ENCODE peak calls at places on chromosomes 11 and 22, in four cellular contexts. R is K562, A is HepG2, Z is GM12878. S is an unnamed sample.

GRCh38 chr11:107018902-107019493 is 722 bp upstream of the GUCY1A2 start:
- DNase-seq in Z (no peak), A (peak; percentile 20), R (peak; percentile 7), S (peak; percentile 87)

GRCh38 chr11:117428186-117428855 is 100.7 kb downstream of the CEP164 start:
- DNase-seq in R (no peak), Z (no peak), A (no peak), S (no peak)

GRCh38 chr11:119166368-119167076 is 2.0 kb upstream of the NLRX1 start:
- DNase-seq in A (peak; percentile 44), Z (no peak), R (no peak), S (no peak)

GRCh38 chr11:1285316-1285744 is 24.1 kb downstream of the TOLLIP start:
- DNase-seq in R (no peak), A (no peak), Z (no peak), S (no peak)

GRCh38 chr11:68380786-68381622 is 68.6 kb downstream of the LRP5 start:
- DNase-seq in R (no peak), A (no peak), Z (no peak), S (no peak)

GRCh38 chr11:86119062-86119461 is 50.2 kb upstream of the PICALM start:
- DNase-seq in Z (no peak), A (no peak), R (no peak), S (no peak)

GRCh38 chr22:21984793-21985192 is 2.2 kb upstream of the TOP3B start:
- DNase-seq in A (no peak), Z (no peak), R (peak; percentile 98), S (peak; percentile 78)

GRCh38 chr11:83025267-83025704 is 46.4 kb downstream of the RAB30 start:
- DNase-seq in R (no peak), Z (no peak), A (peak; percentile 55), S (no peak)

GRCh38 chr11:80024119-80024518 is 583.3 kb upstream of the TENM4 start:
- DNase-seq in Z (no peak), R (no peak), A (no peak), S (no peak)

GRCh38 chr11:101100601-101101000 is 29.0 kb downstream of the PGR start:
- DNase-seq in R (no peak), Z (no peak), A (no peak), S (no peak)

GRCh38 chr11:19846654-19847330 is 134.2 kb downstream of the NAV2 start:
- DNase-seq in A (no peak), Z (no peak), R (no peak), S (no peak)

DNA sequence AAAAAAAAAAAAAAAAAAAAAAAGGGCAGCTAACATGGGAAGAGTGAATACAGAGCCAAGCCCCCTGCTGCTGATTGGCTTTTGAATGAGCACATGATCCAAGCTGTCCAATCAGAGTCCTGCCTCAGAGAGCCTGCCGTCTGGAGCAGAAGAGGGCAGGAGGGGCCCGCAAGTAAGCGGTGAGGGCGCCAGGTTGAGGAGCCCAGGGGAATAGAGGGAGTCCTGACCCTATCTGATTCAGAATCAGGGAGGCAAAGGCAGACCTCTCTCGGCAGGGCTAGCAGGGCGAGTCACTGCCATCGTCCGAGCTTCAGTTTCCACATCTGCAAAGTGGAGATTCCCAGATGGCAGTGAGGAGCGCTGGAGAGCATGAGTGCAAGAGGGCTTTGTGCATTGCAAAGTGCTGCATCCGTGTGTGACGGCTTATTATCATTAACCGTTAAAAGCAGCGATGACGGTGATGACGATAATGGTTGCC is 68.8 kb upstream of the ATXN10 start:
- DNase-seq in A (peak; percentile 24), R (peak; percentile 75), Z (no peak), S (peak; percentile 65)
- TF ChIP-seq ESRRA in A (no peak), R (no peak), Z (no peak), S (no peak)

GRCh38 chr22:17944205-17944725 is 80.1 kb downstream of the MICAL3 start:
- DNase-seq in A (no peak), Z (no peak), R (no peak), S (no peak)
- TF ChIP-seq ATF3 in A (no peak), Z (no peak), R (no peak), S (no peak)

DNA sequence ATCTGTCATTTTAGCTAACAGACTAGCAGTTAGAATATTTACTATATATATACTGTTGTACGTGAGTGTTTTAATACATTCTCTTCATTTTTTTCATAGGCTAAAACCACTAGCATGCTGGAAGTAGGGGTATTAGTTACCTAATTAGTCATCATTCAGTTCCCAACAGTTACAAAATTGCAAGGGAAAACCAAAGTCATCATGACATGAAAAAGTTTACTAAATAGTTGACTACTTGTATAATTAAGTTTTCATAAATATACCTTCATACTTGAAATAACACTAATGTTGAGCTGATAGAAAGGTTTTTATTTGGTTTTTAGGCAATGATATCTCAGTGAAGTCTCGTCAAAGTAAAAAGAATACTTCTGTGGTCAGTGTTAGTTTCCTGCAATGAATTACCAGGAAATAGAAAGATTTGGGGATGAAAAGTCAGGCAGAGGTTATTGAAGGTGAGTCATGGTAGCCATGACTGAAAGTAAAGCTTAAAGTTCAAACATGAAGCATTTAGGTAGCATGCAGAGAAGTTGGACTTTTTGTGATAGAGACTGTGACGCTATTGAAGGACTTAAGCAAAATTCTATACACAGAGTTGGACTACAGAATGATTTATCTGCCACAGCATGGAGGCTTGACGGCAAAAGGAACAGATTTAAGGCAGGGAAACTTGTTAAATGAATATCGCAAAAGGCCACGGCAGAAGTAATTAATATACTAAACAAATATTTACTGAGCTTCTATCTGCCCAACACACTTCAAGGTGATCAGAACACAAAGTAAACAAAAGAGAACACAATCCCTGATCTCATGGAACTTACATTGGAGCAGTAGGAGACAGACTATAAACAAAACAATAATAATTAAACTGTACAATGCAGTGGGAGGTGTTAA is 828.1 kb upstream of the FAT3 start:
- DNase-seq in Z (no peak), A (peak; percentile 82), R (no peak), S (no peak)
- TF ChIP-seq ESRRA in Z (no peak), A (peak; percentile 69), R (no peak), S (no peak)

DNA sequence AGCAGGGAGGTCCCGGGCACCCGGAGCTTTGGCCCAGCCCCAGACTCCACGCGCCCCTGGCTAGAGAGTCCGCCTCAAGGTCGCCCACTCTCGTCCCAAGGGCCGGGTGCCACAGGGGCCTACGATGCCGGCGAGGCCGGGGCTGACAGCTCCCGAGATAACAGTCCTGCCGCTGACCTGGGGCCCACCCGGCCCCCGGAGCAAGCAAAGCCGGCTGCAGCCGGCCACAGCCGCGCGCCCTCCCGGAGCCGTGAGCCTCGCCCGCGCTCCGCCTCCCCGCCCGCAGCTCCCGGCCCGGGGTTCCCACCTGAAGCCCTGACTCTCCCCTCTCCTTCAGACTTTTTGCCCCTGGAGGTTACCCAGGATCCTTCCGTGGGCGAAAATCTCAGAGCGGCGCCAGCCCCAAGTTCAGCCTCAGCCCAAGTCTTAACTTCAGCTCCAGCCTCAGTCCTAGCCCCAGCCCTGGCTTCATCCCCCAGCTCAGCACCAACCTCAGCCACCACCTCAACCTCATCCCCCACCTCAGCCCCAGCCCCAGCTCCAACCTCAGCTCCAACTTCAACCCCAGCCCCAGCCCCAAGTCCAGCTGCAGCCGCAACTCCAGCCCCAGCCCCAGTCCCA is 1.6 kb downstream of the KLHDC7B start:
- DNase-seq in A (no peak), R (no peak), Z (no peak), S (no peak)
- TF ChIP-seq ATF3 in A (no peak), R (no peak), Z (no peak), S (no peak)

S was measured in WTC11.